ENCODE peak calls at places on chromosomes 5 and 9, in eight cellular contexts. S is tibial artery, I is sigmoid colon, G is left lung, E is colonic mucosa, X is dorsolateral prefrontal cortex, H is upper lobe of right lung, M is astrocyte of the spinal cord. V is an unnamed sample.

GRCh38 chr5:93018461-93018860 is 562.6 kb downstream of the NR2F1-AS1 start:
- DNase-seq in H (no peak), I (no peak), X (no peak), S (no peak), E (no peak), M (no peak), G (no peak), V (no peak)

GRCh38 chr9:28539432-28539831 is 966.2 kb upstream of the C9orf72 start:
- DNase-seq in M (no peak), H (no peak), S (no peak), E (no peak), G (no peak), X (no peak), I (no peak), V (peak)

GRCh38 chr5:141695627-141696180 is 13.7 kb upstream of the ARAP3 start:
- DNase-seq in G (no peak), H (no peak), X (no peak), E (peak), I (no peak), S (no peak), M (no peak), V (no peak)

GRCh38 chr9:107273634-107274033 is 9.4 kb upstream of the RAD23B start:
- DNase-seq in M (no peak), H (no peak), G (no peak), I (no peak), X (no peak), S (no peak), E (no peak), V (no peak)

GRCh38 chr5:90562331-90562730 is 3.7 kb downstream of the ADGRV1 start:
- DNase-seq in X (no peak), S (no peak), I (no peak), E (no peak), H (no peak), G (no peak), M (no peak), V (no peak)

GRCh38 chr9:5778799-5779198 is 54.1 kb downstream of the ERMP1 start:
- DNase-seq in I (no peak), E (no peak), G (no peak), H (no peak), S (no peak), X (no peak), M (no peak), V (no peak)

GRCh38 chr9:93286252-93287188 is 102.6 kb downstream of the WNK2 start:
- DNase-seq in X (no peak), M (no peak), H (no peak), G (no peak), S (no peak), I (no peak), E (no peak), V (no peak)

GRCh38 chr9:3138236-3139229 is 294.6 kb upstream of the PUM3 start:
- DNase-seq in S (no peak), I (no peak), E (no peak), X (no peak), G (no peak), H (no peak), M (no peak), V (peak)

GRCh38 chr9:135335691-135336181 is 143.8 kb upstream of the PPP1R26 start:
- DNase-seq in G (peak), S (peak), I (peak), H (peak), E (no peak), X (peak), M (no peak), V (no peak)

GRCh38 chr5:7565559-7565958 is 169.6 kb downstream of the ADCY2 start:
- DNase-seq in G (no peak), I (no peak), H (no peak), E (no peak), S (no peak), M (no peak), X (no peak), V (no peak)

GRCh38 chr9:126984969-126985368 is 70.4 kb downstream of the RALGPS1 start:
- DNase-seq in X (no peak), M (no peak), S (no peak), H (no peak), I (no peak), E (peak), G (no peak), V (no peak)

GRCh38 chr9:41229408-41230401 is 40.6 kb upstream of the ZNG1F start:
- DNase-seq in G (no peak), X (no peak), S (no peak), E (no peak), H (peak), M (peak), I (peak), V (peak)

GRCh38 chr9:126334626-126335621 is 8.3 kb downstream of the MVB12B start:
- DNase-seq in E (no peak), I (no peak), G (no peak), M (peak), X (no peak), S (no peak), H (no peak), V (no peak)

GRCh38 chr5:178249191-178249989 is 16.8 kb upstream of the PHYKPL start:
- DNase-seq in X (no peak), I (no peak), H (no peak), E (no peak), S (no peak), M (peak), G (no peak), V (no peak)

GRCh38 chr9:36517131-36517530 is 55.6 kb upstream of the MELK start:
- DNase-seq in G (no peak), X (no peak), H (no peak), M (no peak), I (no peak), E (no peak), S (no peak), V (no peak)

GRCh38 chr5:439181-439580 is 3.8 kb upstream of the EXOC3 start:
- DNase-seq in E (no peak), G (no peak), I (peak), M (no peak), X (no peak), H (no peak), S (peak), V (no peak)

GRCh38 chr9:81417885-81418284 is 271.5 kb downstream of the TLE1 start:
- DNase-seq in I (no peak), S (no peak), M (no peak), H (no peak), E (no peak), X (no peak), G (no peak), V (no peak)

GRCh38 chr5:51208291-51208690 is 175.0 kb upstream of the ISL1 start:
- DNase-seq in X (no peak), E (no peak), M (no peak), H (no peak), I (no peak), S (no peak), G (no peak), V (no peak)

GRCh38 chr5:2430606-2431005 is 320.9 kb downstream of the IRX2 start:
- DNase-seq in I (no peak), E (no peak), X (no peak), S (no peak), M (no peak), H (no peak), G (no peak), V (no peak)

GRCh38 chr5:55510523-55510880 is 24.3 kb downstream of the PLPP1 start:
- DNase-seq in G (no peak), M (no peak), H (no peak), E (peak), X (no peak), I (no peak), S (no peak), V (no peak)

GRCh38 chr5:138455191-138455930 is 9.9 kb upstream of the EGR1 start:
- DNase-seq in M (no peak), E (no peak), H (peak), I (peak), G (no peak), X (no peak), S (no peak), V (no peak)
- H3K4me3 ChIP-seq in M (no peak), E (no peak), H (no peak), I (no peak), G (no peak), X (no peak), S (no peak), V (no peak)

DNA sequence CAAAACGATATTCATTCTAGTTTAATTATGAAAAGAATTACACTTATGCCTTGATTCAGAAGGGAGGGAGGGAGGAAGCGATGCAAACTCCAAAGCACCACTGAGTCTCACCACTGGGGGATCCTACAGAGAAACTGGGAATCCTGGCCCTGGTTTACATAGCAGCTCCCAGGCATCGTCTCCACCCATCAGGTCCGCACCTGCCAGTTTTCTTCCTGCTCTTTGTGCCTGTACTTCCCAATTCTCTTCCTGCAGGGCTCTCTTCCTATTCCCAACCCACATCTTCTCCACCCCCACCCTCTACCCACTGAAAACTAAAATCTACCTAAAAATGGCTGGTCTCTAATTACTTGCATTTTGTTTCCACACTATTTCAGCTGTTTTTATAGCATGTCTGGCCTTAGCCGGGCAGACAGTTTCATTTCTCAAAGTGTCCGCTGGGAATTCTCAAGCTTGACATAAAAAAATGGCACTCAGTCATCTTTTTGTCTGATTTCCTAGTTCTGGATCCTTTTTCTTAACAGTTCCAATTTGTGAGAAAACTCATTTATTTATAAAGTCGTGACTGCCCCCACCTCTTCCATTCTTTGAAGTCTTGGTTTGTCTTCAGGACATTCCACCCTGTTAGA is 1.6 kb upstream of the TNIP1 start:
- DNase-seq in G (no peak), X (no peak), E (peak), M (no peak), S (no peak), H (peak), I (no peak), V (no peak)
- TF ChIP-seq CTCF in G (no peak), X (peak), E (no peak), M (peak), S (peak), H (peak), I (peak), V (peak)

DNA sequence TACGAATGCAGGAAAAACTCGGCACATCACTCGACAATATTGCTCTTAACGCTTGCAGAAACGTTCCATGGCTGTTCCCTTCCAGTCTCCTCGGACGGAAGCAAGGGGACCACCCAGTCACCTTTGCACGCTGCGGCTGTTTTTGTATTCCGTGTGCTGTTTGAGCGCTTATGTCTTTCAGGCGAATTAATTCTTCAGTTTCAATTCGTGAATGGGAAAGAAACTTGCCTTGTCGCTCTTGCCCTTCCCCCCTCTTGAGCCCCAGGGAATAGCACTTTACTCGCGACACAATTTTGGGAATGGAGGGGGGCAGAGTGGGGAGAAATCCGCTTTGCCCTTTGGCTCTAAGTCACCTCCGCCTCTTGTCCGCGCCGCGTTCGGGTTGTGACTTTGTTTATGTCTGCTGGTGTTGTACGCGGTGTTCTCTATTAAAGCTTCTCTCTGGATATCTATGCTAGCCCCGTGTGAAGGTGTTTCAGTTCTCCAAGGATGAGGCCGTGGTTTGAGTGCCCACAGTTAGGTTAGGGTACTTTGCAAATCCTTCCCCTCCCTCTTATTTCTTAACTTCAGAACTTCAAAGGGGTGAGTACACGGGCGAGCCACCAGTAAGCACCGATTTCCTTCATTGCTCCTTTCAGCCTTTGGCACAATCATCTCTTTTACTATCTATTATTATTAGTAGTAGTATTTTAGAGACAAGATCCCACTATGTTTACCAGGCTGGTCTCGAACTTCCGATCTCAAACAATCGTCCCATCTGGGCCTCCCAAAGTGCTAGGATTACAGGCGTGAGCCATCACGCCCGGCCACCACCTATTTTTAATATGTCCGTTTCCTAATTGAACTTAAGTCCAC is 2.7 kb downstream of the FOXB2 start:
- DNase-seq in I (no peak), E (no peak), X (no peak), H (no peak), S (no peak), M (no peak), G (no peak), V (no peak)
- H3K4me3 ChIP-seq in I (no peak), E (no peak), X (no peak), H (no peak), S (no peak), M (no peak), G (no peak), V (no peak)

GRCh38 chr9:133041958-133042357 is 11.2 kb downstream of the GTF3C5 start:
- DNase-seq in G (no peak), S (no peak), E (no peak), H (no peak), I (no peak), X (no peak), M (no peak), V (no peak)
- TF ChIP-seq CTCF in G (no peak), S (no peak), E (no peak), H (no peak), I (no peak), X (no peak), M (no peak), V (no peak)

GRCh38 chr9:21527579-21527978 is 45.5 kb upstream of the IFNE start:
- DNase-seq in M (no peak), S (no peak), G (no peak), E (no peak), H (no peak), X (no peak), I (no peak), V (no peak)

GRCh38 chr9:21524099-21524830 is 42.2 kb upstream of the IFNE start:
- DNase-seq in S (no peak), M (no peak), X (no peak), G (no peak), I (no peak), H (no peak), E (no peak), V (no peak)

GRCh38 chr9:21523021-21524014 is 41.2 kb upstream of the IFNE start:
- DNase-seq in I (no peak), S (no peak), G (no peak), X (no peak), E (no peak), H (no peak), M (no peak), V (peak)

GRCh38 chr9:21525174-21525573 is 43.1 kb upstream of the IFNE start:
- DNase-seq in G (no peak), E (no peak), S (no peak), H (no peak), M (no peak), X (no peak), I (no peak), V (no peak)

DNA sequence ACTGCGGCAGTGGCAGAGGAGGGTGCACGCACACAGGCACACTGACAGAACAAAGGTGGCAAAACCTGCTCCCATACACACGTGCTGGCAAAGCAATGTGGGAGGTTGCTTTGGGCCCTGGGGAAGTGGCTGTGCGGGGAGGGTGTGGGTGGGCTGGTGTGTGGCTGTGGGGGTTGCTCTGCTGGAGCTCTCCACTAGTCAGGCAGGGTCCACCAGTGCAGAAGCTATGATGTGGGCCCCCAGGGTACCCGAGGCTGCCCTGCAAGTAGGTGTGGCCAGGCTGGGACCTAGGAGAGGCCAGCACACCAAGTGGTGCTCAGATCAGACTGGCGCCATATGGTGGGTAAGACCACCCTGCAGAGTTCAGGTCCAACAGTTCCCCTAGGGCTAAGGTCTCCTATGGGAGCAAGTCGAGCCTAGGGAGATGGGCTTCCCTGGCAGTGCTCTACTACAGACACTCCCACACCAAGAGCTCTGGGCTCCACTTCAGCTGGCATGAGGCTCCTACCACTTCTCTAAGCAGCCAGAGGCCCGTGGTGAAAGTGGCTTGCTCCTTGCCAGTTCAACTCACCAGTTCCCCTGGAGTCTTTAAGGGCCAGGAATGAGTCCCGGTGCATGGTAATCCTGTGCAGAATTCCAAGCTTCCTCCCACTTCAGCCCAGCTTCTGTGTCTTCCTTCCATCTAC is 46.2 kb upstream of the IFNE start:
- DNase-seq in H (no peak), X (no peak), E (no peak), I (no peak), G (no peak), S (no peak), M (no peak), V (no peak)
- H3K4me3 ChIP-seq in H (no peak), X (no peak), E (no peak), I (no peak), G (no peak), S (no peak), M (no peak), V (no peak)

DNA sequence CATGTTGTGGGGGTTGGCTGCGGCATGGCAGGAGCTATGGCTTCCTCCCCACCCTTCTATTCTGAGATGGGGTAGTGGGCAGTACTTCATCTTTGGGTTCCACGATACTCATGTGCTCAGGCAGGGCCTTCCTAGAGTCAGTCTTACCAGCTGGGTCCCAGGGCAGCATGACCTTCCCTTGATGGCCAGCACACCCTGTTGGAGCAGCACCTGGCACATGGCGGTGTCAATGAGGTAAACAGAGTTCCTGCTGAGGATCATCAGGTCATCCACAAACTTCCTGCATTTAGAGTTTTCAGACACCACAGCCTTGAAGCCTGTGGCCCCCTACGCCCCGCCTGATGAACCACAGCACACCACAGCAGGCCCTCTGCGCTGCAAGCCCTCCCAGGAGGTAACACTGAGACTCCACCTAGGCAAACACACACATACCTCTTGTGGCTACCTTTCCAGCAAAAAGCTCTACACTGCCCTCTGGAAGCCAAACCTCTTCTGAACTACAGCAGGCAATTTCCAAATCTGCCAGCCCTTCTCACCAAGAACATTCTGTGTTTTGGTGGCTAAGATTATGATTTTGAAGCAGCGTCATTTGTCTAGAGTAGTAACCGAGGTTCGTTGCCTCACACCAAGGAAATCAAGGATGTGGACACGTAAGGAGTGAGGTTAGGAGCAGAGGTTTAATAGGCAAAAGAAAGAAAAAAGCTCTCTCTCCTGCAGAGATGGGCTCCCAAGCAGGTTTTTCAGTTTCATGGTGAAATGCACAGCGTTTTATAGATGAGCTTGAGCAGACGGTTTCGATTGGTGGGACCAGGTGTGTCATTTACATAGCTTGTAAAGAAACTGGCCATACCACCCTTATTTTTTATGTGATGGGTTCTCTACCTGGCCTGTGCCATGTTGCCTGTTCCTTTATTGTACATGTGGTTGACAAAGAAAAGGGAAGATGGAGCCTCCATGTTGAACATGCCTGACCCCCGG is 20.3 kb upstream of the TMEM174 start:
- DNase-seq in M (no peak), S (no peak), X (no peak), H (no peak), G (no peak), I (no peak), E (peak), V (no peak)
- TF ChIP-seq CTCF in M (no peak), S (no peak), X (no peak), H (no peak), G (no peak), I (no peak), E (no peak), V (peak)